ENCODE peak calls at places on chromosomes 16 and 17, in five cellular contexts. One of them, this sample, is unnamed.

GRCh38 chr17:71974051-71974450 is 146.8 kb upstream of the SOX9 start:
- DNase-seq in CD8-positive, alpha-beta T cell: no peak
- DNase-seq in upper lobe of left lung: no peak
- DNase-seq in brain microvascular endothelial cell: no peak
- DNase-seq in left lung: no peak
- DNase-seq in this sample: no peak

GRCh38 chr17:82370471-82371332 is 863 bp upstream of the UTS2R start:
- DNase-seq in CD8-positive, alpha-beta T cell: no peak
- DNase-seq in upper lobe of left lung: peak; percentile 80
- DNase-seq in brain microvascular endothelial cell: no peak
- DNase-seq in left lung: peak; percentile 53
- DNase-seq in this sample: no peak

GRCh38 chr17:14301279-14301760 is 439 bp downstream of the HS3ST3B1 start:
- DNase-seq in CD8-positive, alpha-beta T cell: peak; percentile 34
- DNase-seq in upper lobe of left lung: no peak
- DNase-seq in brain microvascular endothelial cell: no peak
- DNase-seq in left lung: no peak
- DNase-seq in this sample: no peak

GRCh38 chr17:81294512-81295030 is 536 bp downstream of the SLC38A10 start:
- DNase-seq in CD8-positive, alpha-beta T cell: no peak
- DNase-seq in upper lobe of left lung: peak; percentile 90
- DNase-seq in brain microvascular endothelial cell: peak; percentile 3
- DNase-seq in left lung: peak; percentile 88
- DNase-seq in this sample: no peak

GRCh38 chr17:32927724-32928526 is at the start of gene TMEM98:
- DNase-seq in CD8-positive, alpha-beta T cell: no peak
- DNase-seq in upper lobe of left lung: peak; percentile 91
- DNase-seq in brain microvascular endothelial cell: no peak
- DNase-seq in left lung: peak; percentile 83
- DNase-seq in this sample: no peak

GRCh38 chr17:75476274-75476673 is 19.8 kb downstream of the TMEM94 start:
- DNase-seq in CD8-positive, alpha-beta T cell: no peak
- DNase-seq in upper lobe of left lung: no peak
- DNase-seq in brain microvascular endothelial cell: peak; percentile 29
- DNase-seq in left lung: no peak
- DNase-seq in this sample: no peak

GRCh38 chr16:17129971-17130370 is 340.8 kb downstream of the XYLT1 start:
- DNase-seq in CD8-positive, alpha-beta T cell: no peak
- DNase-seq in upper lobe of left lung: no peak
- DNase-seq in brain microvascular endothelial cell: no peak
- DNase-seq in left lung: no peak
- DNase-seq in this sample: no peak

GRCh38 chr17:33017366-33017765 is 25.7 kb downstream of the SPACA3 start:
- DNase-seq in CD8-positive, alpha-beta T cell: no peak
- DNase-seq in upper lobe of left lung: no peak
- DNase-seq in brain microvascular endothelial cell: no peak
- DNase-seq in left lung: no peak
- DNase-seq in this sample: no peak

GRCh38 chr17:5472511-5472910 is 3.7 kb upstream of the DHX33 start:
- DNase-seq in CD8-positive, alpha-beta T cell: no peak
- DNase-seq in upper lobe of left lung: no peak
- DNase-seq in brain microvascular endothelial cell: no peak
- DNase-seq in left lung: no peak
- DNase-seq in this sample: no peak

GRCh38 chr17:70871180-70871818 is 702.0 kb downstream of the KCNJ2 start:
- DNase-seq in CD8-positive, alpha-beta T cell: no peak
- DNase-seq in upper lobe of left lung: no peak
- DNase-seq in brain microvascular endothelial cell: no peak
- DNase-seq in left lung: no peak
- DNase-seq in this sample: no peak

GRCh38 chr17:3815925-3816324 is 14.9 kb upstream of the ITGAE start:
- DNase-seq in CD8-positive, alpha-beta T cell: no peak
- DNase-seq in upper lobe of left lung: no peak
- DNase-seq in brain microvascular endothelial cell: no peak
- DNase-seq in left lung: no peak
- DNase-seq in this sample: no peak
- H3K36me3 ChIP-seq in CD8-positive, alpha-beta T cell: peaks cover 50% of the 10 kb centered on the region
- H3K36me3 ChIP-seq in upper lobe of left lung: peaks cover 74% of the 10 kb centered on the region
- H3K36me3 ChIP-seq in brain microvascular endothelial cell: peaks cover 60% of the 10 kb centered on the region
- H3K36me3 ChIP-seq in left lung: no peaks in the 10 kb centered on the region
- H3K36me3 ChIP-seq in this sample: peaks cover 67% of the 10 kb centered on the region

GRCh38 chr16:16021020-16021419 is 71.6 kb downstream of the ABCC1 start:
- DNase-seq in CD8-positive, alpha-beta T cell: no peak
- DNase-seq in upper lobe of left lung: no peak
- DNase-seq in brain microvascular endothelial cell: no peak
- DNase-seq in left lung: no peak
- DNase-seq in this sample: no peak
- H3K36me3 ChIP-seq in CD8-positive, alpha-beta T cell: peaks cover 32% of the 10 kb centered on the region
- H3K36me3 ChIP-seq in upper lobe of left lung: peaks cover 11% of the 10 kb centered on the region
- H3K36me3 ChIP-seq in brain microvascular endothelial cell: peaks cover 27% of the 10 kb centered on the region
- H3K36me3 ChIP-seq in left lung: no peaks in the 10 kb centered on the region
- H3K36me3 ChIP-seq in this sample: peaks cover 50% of the 10 kb centered on the region

DNA sequence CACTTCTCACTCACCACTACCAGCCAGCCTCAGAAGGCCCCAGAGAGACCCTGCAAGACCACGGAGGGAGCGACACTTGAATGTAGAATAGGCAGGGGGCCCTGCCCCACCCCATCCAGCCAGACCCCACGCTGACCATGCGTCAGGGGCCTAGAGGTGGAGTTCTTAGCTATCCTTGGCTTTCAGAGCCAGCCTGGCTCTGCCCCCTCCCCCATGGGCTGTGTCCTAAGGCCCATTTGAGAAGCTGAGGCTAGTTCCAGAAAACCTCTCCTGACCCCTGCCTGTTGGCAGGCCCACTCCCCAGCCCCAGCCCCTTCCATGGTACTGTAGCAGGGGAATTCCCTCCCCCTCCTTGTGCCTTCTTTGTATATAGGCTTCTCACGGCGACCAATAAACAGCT is 5.1 kb upstream of the PDK2 start:
- DNase-seq in CD8-positive, alpha-beta T cell: no peak
- DNase-seq in upper lobe of left lung: no peak
- DNase-seq in brain microvascular endothelial cell: no peak
- DNase-seq in left lung: no peak
- DNase-seq in this sample: no peak
- H3K36me3 ChIP-seq in CD8-positive, alpha-beta T cell: no peaks in the 10 kb centered on the region
- H3K36me3 ChIP-seq in upper lobe of left lung: peaks cover 28% of the 10 kb centered on the region
- H3K36me3 ChIP-seq in brain microvascular endothelial cell: peaks cover 52% of the 10 kb centered on the region
- H3K36me3 ChIP-seq in left lung: no peaks in the 10 kb centered on the region
- H3K36me3 ChIP-seq in this sample: no peaks in the 10 kb centered on the region

GRCh38 chr16:85800321-85800669 is 800 bp downstream of the COX4I1 start:
- DNase-seq in CD8-positive, alpha-beta T cell: no peak
- DNase-seq in upper lobe of left lung: no peak
- DNase-seq in brain microvascular endothelial cell: no peak
- DNase-seq in left lung: no peak
- DNase-seq in this sample: no peak
- H3K36me3 ChIP-seq in CD8-positive, alpha-beta T cell: peaks cover 23% of the 10 kb centered on the region
- H3K36me3 ChIP-seq in upper lobe of left lung: peaks cover 34% of the 10 kb centered on the region
- H3K36me3 ChIP-seq in brain microvascular endothelial cell: peaks cover 50% of the 10 kb centered on the region
- H3K36me3 ChIP-seq in left lung: no peaks in the 10 kb centered on the region
- H3K36me3 ChIP-seq in this sample: peaks cover 44% of the 10 kb centered on the region

GRCh38 chr17:56896968-56897359 is 16.9 kb downstream of the TRIM25 start:
- DNase-seq in CD8-positive, alpha-beta T cell: no peak
- DNase-seq in upper lobe of left lung: no peak
- DNase-seq in brain microvascular endothelial cell: no peak
- DNase-seq in left lung: no peak
- DNase-seq in this sample: no peak
- H3K36me3 ChIP-seq in CD8-positive, alpha-beta T cell: peaks cover 59% of the 10 kb centered on the region
- H3K36me3 ChIP-seq in upper lobe of left lung: peaks cover 84% of the 10 kb centered on the region
- H3K36me3 ChIP-seq in brain microvascular endothelial cell: peaks cover 19% of the 10 kb centered on the region
- H3K36me3 ChIP-seq in left lung: no peaks in the 10 kb centered on the region
- H3K36me3 ChIP-seq in this sample: peaks cover 88% of the 10 kb centered on the region

DNA sequence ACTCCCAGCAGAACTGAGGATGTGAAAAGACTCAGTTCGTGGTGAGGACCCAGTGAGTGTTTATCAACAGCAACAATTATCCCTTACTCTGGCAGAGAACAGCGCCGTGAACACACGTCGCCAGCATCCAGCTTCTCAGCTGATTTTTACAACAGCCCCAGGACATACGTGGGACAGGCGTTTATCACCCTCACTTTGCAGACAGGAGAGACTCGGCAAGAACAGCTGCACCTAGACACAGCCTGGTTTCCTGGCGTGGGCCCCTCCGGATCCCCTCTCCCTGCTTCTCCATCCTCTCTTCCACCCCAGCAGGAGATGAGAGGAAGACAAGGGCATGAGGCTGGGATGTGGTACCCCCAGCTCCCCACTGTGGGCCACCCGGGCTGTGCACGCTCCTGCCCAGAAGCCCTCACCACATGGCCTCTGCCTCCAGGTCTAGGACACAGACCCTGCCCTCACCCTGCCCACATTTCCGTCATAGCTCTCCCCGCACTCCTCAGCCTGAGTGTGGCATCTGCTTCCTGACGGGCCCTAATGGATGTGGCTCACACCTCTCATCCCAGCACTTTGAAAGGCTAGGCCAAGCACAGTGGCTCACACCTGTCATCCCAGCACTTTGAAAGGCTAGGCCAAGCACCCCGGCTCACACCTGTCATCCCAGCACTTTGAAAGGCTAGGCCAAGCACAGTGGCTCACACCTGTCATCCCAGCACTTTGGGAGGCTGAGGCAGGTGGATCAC is 17.5 kb downstream of the ABR start:
- DNase-seq in CD8-positive, alpha-beta T cell: no peak
- DNase-seq in upper lobe of left lung: no peak
- DNase-seq in brain microvascular endothelial cell: no peak
- DNase-seq in left lung: peak; percentile 42
- DNase-seq in this sample: no peak
- H3K36me3 ChIP-seq in CD8-positive, alpha-beta T cell: no peaks in the 10 kb centered on the region
- H3K36me3 ChIP-seq in upper lobe of left lung: no peaks in the 10 kb centered on the region
- H3K36me3 ChIP-seq in brain microvascular endothelial cell: no peaks in the 10 kb centered on the region
- H3K36me3 ChIP-seq in left lung: no peaks in the 10 kb centered on the region
- H3K36me3 ChIP-seq in this sample: no peaks in the 10 kb centered on the region

DNA sequence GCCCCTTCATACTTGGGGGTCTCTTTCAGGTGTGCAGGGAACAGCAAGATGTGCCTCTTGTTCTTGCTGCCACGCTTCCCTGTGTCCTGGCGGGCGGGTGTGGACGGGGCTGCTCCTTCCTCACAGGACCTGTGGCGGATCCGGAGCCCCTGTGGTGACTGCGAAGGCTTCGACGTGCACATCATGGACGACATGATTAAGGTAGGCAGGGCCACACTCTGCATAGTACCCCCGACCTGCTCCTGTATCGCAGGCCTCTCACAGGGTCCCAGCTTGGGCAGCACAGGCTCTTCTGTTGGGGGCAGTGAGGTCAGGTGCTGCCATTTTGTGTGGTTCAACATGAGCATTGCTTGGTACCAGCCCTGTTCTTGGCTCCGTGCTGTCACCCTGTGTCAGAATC is 42.5 kb downstream of the PRMT7 start:
- DNase-seq in CD8-positive, alpha-beta T cell: no peak
- DNase-seq in upper lobe of left lung: no peak
- DNase-seq in brain microvascular endothelial cell: no peak
- DNase-seq in left lung: peak; percentile 54
- DNase-seq in this sample: no peak
- H3K36me3 ChIP-seq in CD8-positive, alpha-beta T cell: peaks cover 62% of the 10 kb centered on the region
- H3K36me3 ChIP-seq in upper lobe of left lung: peaks cover 67% of the 10 kb centered on the region
- H3K36me3 ChIP-seq in brain microvascular endothelial cell: peaks cover 35% of the 10 kb centered on the region
- H3K36me3 ChIP-seq in left lung: no peaks in the 10 kb centered on the region
- H3K36me3 ChIP-seq in this sample: peaks cover 56% of the 10 kb centered on the region

GRCh38 chr16:72099377-72099818 is 5.8 kb downstream of the DHX38 start:
- DNase-seq in CD8-positive, alpha-beta T cell: no peak
- DNase-seq in upper lobe of left lung: no peak
- DNase-seq in brain microvascular endothelial cell: peak; percentile 68
- DNase-seq in left lung: no peak
- DNase-seq in this sample: no peak
- H3K36me3 ChIP-seq in CD8-positive, alpha-beta T cell: peaks cover 76% of the 10 kb centered on the region
- H3K36me3 ChIP-seq in upper lobe of left lung: peaks cover 79% of the 10 kb centered on the region
- H3K36me3 ChIP-seq in brain microvascular endothelial cell: peaks cover 69% of the 10 kb centered on the region
- H3K36me3 ChIP-seq in left lung: peaks cover 2% of the 10 kb centered on the region
- H3K36me3 ChIP-seq in this sample: peaks cover 82% of the 10 kb centered on the region

DNA sequence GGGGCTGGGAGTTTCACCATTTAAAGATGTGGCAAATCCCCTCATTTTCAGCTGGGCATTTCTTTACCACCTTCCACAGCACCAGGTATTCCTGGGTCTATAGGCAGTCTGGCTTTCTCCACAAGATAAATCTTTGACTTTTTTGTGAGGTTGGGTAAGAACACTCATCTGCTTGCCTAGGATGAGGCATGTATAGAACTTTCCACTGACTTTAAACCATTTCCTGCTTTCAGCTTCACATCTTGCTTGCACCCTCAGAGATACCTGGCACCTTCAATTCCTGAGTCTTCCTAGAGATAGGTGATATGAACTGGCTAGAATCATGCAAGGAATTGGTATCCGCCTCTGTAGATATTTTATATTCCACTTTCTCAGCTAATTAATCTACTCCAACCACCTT is 27.9 kb downstream of the SMURF2 start:
- DNase-seq in CD8-positive, alpha-beta T cell: no peak
- DNase-seq in upper lobe of left lung: no peak
- DNase-seq in brain microvascular endothelial cell: no peak
- DNase-seq in left lung: no peak
- DNase-seq in this sample: no peak
- H3K36me3 ChIP-seq in CD8-positive, alpha-beta T cell: no peaks in the 10 kb centered on the region
- H3K36me3 ChIP-seq in upper lobe of left lung: peaks cover 6% of the 10 kb centered on the region
- H3K36me3 ChIP-seq in brain microvascular endothelial cell: peaks cover 20% of the 10 kb centered on the region
- H3K36me3 ChIP-seq in left lung: no peaks in the 10 kb centered on the region
- H3K36me3 ChIP-seq in this sample: no peaks in the 10 kb centered on the region

GRCh38 chr16:58039829-58040495 is 14.4 kb downstream of the MMP15 start:
- DNase-seq in CD8-positive, alpha-beta T cell: no peak
- DNase-seq in upper lobe of left lung: peak; percentile 69
- DNase-seq in brain microvascular endothelial cell: no peak
- DNase-seq in left lung: peak; percentile 69
- DNase-seq in this sample: no peak
- H3K36me3 ChIP-seq in CD8-positive, alpha-beta T cell: no peaks in the 10 kb centered on the region
- H3K36me3 ChIP-seq in upper lobe of left lung: peaks cover 10% of the 10 kb centered on the region
- H3K36me3 ChIP-seq in brain microvascular endothelial cell: no peaks in the 10 kb centered on the region
- H3K36me3 ChIP-seq in left lung: no peaks in the 10 kb centered on the region
- H3K36me3 ChIP-seq in this sample: no peaks in the 10 kb centered on the region